ENCODE peak calls at places on chromosomes 2 and 18, in six cellular contexts. One of them, this sample, is unnamed.
A peak's percentile ranks its signal among the peaks of the same experiment; 100 is the strongest.

GRCh38 chr2:9800975-9801723 is 42.1 kb upstream of the TAF1B start:
- DNase-seq in colonic mucosa: no peak
- DNase-seq in WTC11: no peak
- DNase-seq in DND-41: no peak
- DNase-seq in CD8-positive, alpha-beta T cell: no peak
- DNase-seq in AG04450: no peak
- DNase-seq in this sample: no peak

GRCh38 chr18:475202-475624 is 25.3 kb downstream of the COLEC12 start:
- DNase-seq in colonic mucosa: no peak
- DNase-seq in WTC11: peak; percentile 48
- DNase-seq in DND-41: no peak
- DNase-seq in CD8-positive, alpha-beta T cell: no peak
- DNase-seq in AG04450: no peak
- DNase-seq in this sample: no peak

GRCh38 chr2:11613297-11613696 is 56.7 kb downstream of the NTSR2 start:
- DNase-seq in colonic mucosa: no peak
- DNase-seq in WTC11: no peak
- DNase-seq in DND-41: no peak
- DNase-seq in CD8-positive, alpha-beta T cell: no peak
- DNase-seq in AG04450: no peak
- DNase-seq in this sample: no peak

GRCh38 chr2:192122946-192123345 is 71.8 kb downstream of the TMEFF2 start:
- DNase-seq in colonic mucosa: no peak
- DNase-seq in WTC11: no peak
- DNase-seq in DND-41: no peak
- DNase-seq in CD8-positive, alpha-beta T cell: no peak
- DNase-seq in AG04450: no peak
- DNase-seq in this sample: no peak

GRCh38 chr2:106030287-106031268 is 163.5 kb downstream of the UXS1 start:
- DNase-seq in colonic mucosa: peak; percentile 30
- DNase-seq in WTC11: no peak
- DNase-seq in DND-41: no peak
- DNase-seq in CD8-positive, alpha-beta T cell: no peak
- DNase-seq in AG04450: peak; percentile 54
- DNase-seq in this sample: no peak

GRCh38 chr18:36496022-36496421 is 198.5 kb downstream of the FHOD3 start:
- DNase-seq in colonic mucosa: no peak
- DNase-seq in WTC11: no peak
- DNase-seq in DND-41: peak; percentile 61
- DNase-seq in CD8-positive, alpha-beta T cell: no peak
- DNase-seq in AG04450: no peak
- DNase-seq in this sample: no peak

GRCh38 chr2:74845217-74845751 is 11.4 kb downstream of the HK2 start:
- DNase-seq in colonic mucosa: peak; percentile 90
- DNase-seq in WTC11: peak; percentile 36
- DNase-seq in DND-41: no peak
- DNase-seq in CD8-positive, alpha-beta T cell: peak; percentile 23
- DNase-seq in AG04450: peak; percentile 61
- DNase-seq in this sample: no peak

GRCh38 chr18:61388010-61388409 is 54.8 kb downstream of the CDH20 start:
- DNase-seq in colonic mucosa: peak; percentile 21
- DNase-seq in WTC11: no peak
- DNase-seq in DND-41: no peak
- DNase-seq in CD8-positive, alpha-beta T cell: no peak
- DNase-seq in AG04450: no peak
- DNase-seq in this sample: no peak

GRCh38 chr2:216292886-216293291 is 79.4 kb downstream of the MARCHF4 start:
- DNase-seq in colonic mucosa: no peak
- DNase-seq in WTC11: no peak
- DNase-seq in DND-41: no peak
- DNase-seq in CD8-positive, alpha-beta T cell: no peak
- DNase-seq in AG04450: no peak
- DNase-seq in this sample: no peak

GRCh38 chr2:148560501-148560900 is 84.0 kb upstream of the EPC2 start:
- DNase-seq in colonic mucosa: no peak
- DNase-seq in WTC11: no peak
- DNase-seq in DND-41: no peak
- DNase-seq in CD8-positive, alpha-beta T cell: no peak
- DNase-seq in AG04450: no peak
- DNase-seq in this sample: no peak

GRCh38 chr2:218798767-218799504 is 17.0 kb downstream of the CYP27A1 start:
- DNase-seq in colonic mucosa: no peak
- DNase-seq in WTC11: no peak
- DNase-seq in DND-41: no peak
- DNase-seq in CD8-positive, alpha-beta T cell: no peak
- DNase-seq in AG04450: no peak
- DNase-seq in this sample: no peak

GRCh38 chr2:240836781-240837467 is 16.9 kb upstream of the KIF1A start:
- DNase-seq in colonic mucosa: no peak
- DNase-seq in WTC11: no peak
- DNase-seq in DND-41: no peak
- DNase-seq in CD8-positive, alpha-beta T cell: no peak
- DNase-seq in AG04450: peak; percentile 18
- DNase-seq in this sample: no peak

GRCh38 chr2:146806295-146807005 is 1038.4 kb upstream of the ACVR2A start:
- DNase-seq in colonic mucosa: no peak
- DNase-seq in WTC11: no peak
- DNase-seq in DND-41: no peak
- DNase-seq in CD8-positive, alpha-beta T cell: no peak
- DNase-seq in AG04450: no peak
- DNase-seq in this sample: no peak

GRCh38 chr2:37168217-37168981 is 11.6 kb upstream of the EIF2AK2 start:
- DNase-seq in colonic mucosa: peak; percentile 21
- DNase-seq in WTC11: peak; percentile 37
- DNase-seq in DND-41: peak; percentile 48
- DNase-seq in CD8-positive, alpha-beta T cell: no peak
- DNase-seq in AG04450: no peak
- DNase-seq in this sample: no peak

GRCh38 chr2:41779873-41780272 is 267.9 kb upstream of the PKDCC start:
- DNase-seq in colonic mucosa: no peak
- DNase-seq in WTC11: no peak
- DNase-seq in DND-41: no peak
- DNase-seq in CD8-positive, alpha-beta T cell: no peak
- DNase-seq in AG04450: no peak
- DNase-seq in this sample: no peak

GRCh38 chr2:47309952-47310800 is 92.8 kb upstream of the MSH2 start:
- DNase-seq in colonic mucosa: peak; percentile 77
- DNase-seq in WTC11: no peak
- DNase-seq in DND-41: no peak
- DNase-seq in CD8-positive, alpha-beta T cell: no peak
- DNase-seq in AG04450: no peak
- DNase-seq in this sample: no peak

GRCh38 chr2:175468699-175469098 is 287.2 kb upstream of the ATP5MC3 start:
- DNase-seq in colonic mucosa: no peak
- DNase-seq in WTC11: no peak
- DNase-seq in DND-41: no peak
- DNase-seq in CD8-positive, alpha-beta T cell: no peak
- DNase-seq in AG04450: no peak
- DNase-seq in this sample: no peak

GRCh38 chr2:70005752-70006446 is 44.5 kb upstream of the ASPRV1 start:
- DNase-seq in colonic mucosa: no peak
- DNase-seq in WTC11: peak; percentile 32
- DNase-seq in DND-41: no peak
- DNase-seq in CD8-positive, alpha-beta T cell: no peak
- DNase-seq in AG04450: no peak
- DNase-seq in this sample: no peak

GRCh38 chr2:23617167-23617787 is 232.3 kb downstream of the KLHL29 start:
- DNase-seq in colonic mucosa: no peak
- DNase-seq in WTC11: no peak
- DNase-seq in DND-41: no peak
- DNase-seq in CD8-positive, alpha-beta T cell: no peak
- DNase-seq in AG04450: no peak
- DNase-seq in this sample: no peak

GRCh38 chr18:49764032-49764431 is 49.3 kb downstream of the ACAA2 start:
- DNase-seq in colonic mucosa: no peak
- DNase-seq in WTC11: no peak
- DNase-seq in DND-41: no peak
- DNase-seq in CD8-positive, alpha-beta T cell: no peak
- DNase-seq in AG04450: peak; percentile 46
- DNase-seq in this sample: no peak

GRCh38 chr18:49185636-49186035 is 234.9 kb upstream of the SMAD7 start:
- DNase-seq in colonic mucosa: no peak
- DNase-seq in WTC11: no peak
- DNase-seq in DND-41: no peak
- DNase-seq in CD8-positive, alpha-beta T cell: no peak
- DNase-seq in AG04450: no peak
- DNase-seq in this sample: no peak

GRCh38 chr18:53819174-53819573 is 405.3 kb downstream of the MBD2 start:
- DNase-seq in colonic mucosa: no peak
- DNase-seq in WTC11: no peak
- DNase-seq in DND-41: no peak
- DNase-seq in CD8-positive, alpha-beta T cell: no peak
- DNase-seq in AG04450: no peak
- DNase-seq in this sample: no peak

GRCh38 chr2:62305421-62306176 is 109.7 kb downstream of the B3GNT2 start:
- DNase-seq in colonic mucosa: peak; percentile 27
- DNase-seq in WTC11: no peak
- DNase-seq in DND-41: no peak
- DNase-seq in CD8-positive, alpha-beta T cell: no peak
- DNase-seq in AG04450: no peak
- DNase-seq in this sample: no peak

GRCh38 chr2:238415036-238415764 is 11.5 kb upstream of the ASB1 start:
- DNase-seq in colonic mucosa: no peak
- DNase-seq in WTC11: no peak
- DNase-seq in DND-41: peak; percentile 37
- DNase-seq in CD8-positive, alpha-beta T cell: no peak
- DNase-seq in AG04450: no peak
- DNase-seq in this sample: no peak

GRCh38 chr2:96471772-96472171 is 33.4 kb downstream of the NEURL3 start:
- DNase-seq in colonic mucosa: no peak
- DNase-seq in WTC11: no peak
- DNase-seq in DND-41: no peak
- DNase-seq in CD8-positive, alpha-beta T cell: no peak
- DNase-seq in AG04450: no peak
- DNase-seq in this sample: no peak

GRCh38 chr2:83368461-83368860 is 1090.6 kb downstream of the SUCLG1 start:
- DNase-seq in colonic mucosa: no peak
- DNase-seq in WTC11: no peak
- DNase-seq in DND-41: no peak
- DNase-seq in CD8-positive, alpha-beta T cell: no peak
- DNase-seq in AG04450: no peak
- DNase-seq in this sample: no peak

GRCh38 chr2:207847807-207848544 is 78.3 kb upstream of the FZD5 start:
- DNase-seq in colonic mucosa: peak; percentile 83
- DNase-seq in WTC11: no peak
- DNase-seq in DND-41: peak; percentile 14
- DNase-seq in CD8-positive, alpha-beta T cell: no peak
- DNase-seq in AG04450: no peak
- DNase-seq in this sample: no peak

GRCh38 chr2:55054476-55054875 is 4.2 kb upstream of the RTN4 start:
- DNase-seq in colonic mucosa: no peak
- DNase-seq in WTC11: no peak
- DNase-seq in DND-41: no peak
- DNase-seq in CD8-positive, alpha-beta T cell: no peak
- DNase-seq in AG04450: no peak
- DNase-seq in this sample: no peak

GRCh38 chr2:225353579-225354085 is 45.9 kb upstream of the NYAP2 start:
- DNase-seq in colonic mucosa: no peak
- DNase-seq in WTC11: no peak
- DNase-seq in DND-41: no peak
- DNase-seq in CD8-positive, alpha-beta T cell: no peak
- DNase-seq in AG04450: no peak
- DNase-seq in this sample: no peak

GRCh38 chr2:121205321-121205942 is 79.6 kb downstream of the TFCP2L1 start:
- DNase-seq in colonic mucosa: no peak
- DNase-seq in WTC11: no peak
- DNase-seq in DND-41: no peak
- DNase-seq in CD8-positive, alpha-beta T cell: no peak
- DNase-seq in AG04450: no peak
- DNase-seq in this sample: no peak
- TF ChIP-seq CTCF in colonic mucosa: no peak
- TF ChIP-seq CTCF in WTC11: no peak
- TF ChIP-seq CTCF in DND-41: no peak
- TF ChIP-seq CTCF in CD8-positive, alpha-beta T cell: no peak
- TF ChIP-seq CTCF in AG04450: no peak
- TF ChIP-seq CTCF in this sample: no peak

DNA sequence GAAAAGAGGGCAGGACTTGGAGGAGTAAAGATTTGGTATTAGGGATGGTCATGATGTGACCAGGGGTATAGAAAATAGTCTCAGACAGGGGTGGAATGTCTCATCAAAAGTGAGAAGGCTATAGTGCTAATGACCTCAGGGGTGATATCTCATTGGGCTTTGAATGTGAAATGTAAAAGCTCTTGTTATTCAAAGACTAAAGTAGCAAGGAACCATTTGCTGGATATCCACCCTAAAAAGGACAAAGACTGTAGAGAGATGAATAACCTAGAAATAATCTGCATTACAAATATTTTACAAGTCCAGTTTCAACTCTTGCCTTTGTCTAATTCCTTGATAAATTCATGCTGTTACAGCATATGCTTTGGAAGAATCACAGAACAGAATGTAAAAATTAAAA is 224.4 kb downstream of the ICOS start:
- DNase-seq in colonic mucosa: no peak
- DNase-seq in WTC11: no peak
- DNase-seq in DND-41: no peak
- DNase-seq in CD8-positive, alpha-beta T cell: no peak
- DNase-seq in AG04450: no peak
- DNase-seq in this sample: no peak
- TF ChIP-seq CTCF in colonic mucosa: no peak
- TF ChIP-seq CTCF in WTC11: no peak
- TF ChIP-seq CTCF in DND-41: no peak
- TF ChIP-seq CTCF in CD8-positive, alpha-beta T cell: no peak
- TF ChIP-seq CTCF in AG04450: no peak
- TF ChIP-seq CTCF in this sample: no peak

GRCh38 chr2:902584-902983 is 48.1 kb upstream of the SNTG2 start:
- DNase-seq in colonic mucosa: no peak
- DNase-seq in WTC11: no peak
- DNase-seq in DND-41: no peak
- DNase-seq in CD8-positive, alpha-beta T cell: no peak
- DNase-seq in AG04450: no peak
- DNase-seq in this sample: no peak

GRCh38 chr2:905091-905832 is 45.4 kb upstream of the SNTG2 start:
- DNase-seq in colonic mucosa: no peak
- DNase-seq in WTC11: no peak
- DNase-seq in DND-41: no peak
- DNase-seq in CD8-positive, alpha-beta T cell: no peak
- DNase-seq in AG04450: no peak
- DNase-seq in this sample: no peak

GRCh38 chr2:904243-905024 is 46.2 kb upstream of the SNTG2 start:
- DNase-seq in colonic mucosa: no peak
- DNase-seq in WTC11: no peak
- DNase-seq in DND-41: no peak
- DNase-seq in CD8-positive, alpha-beta T cell: no peak
- DNase-seq in AG04450: no peak
- DNase-seq in this sample: no peak

GRCh38 chr2:905833-906140 is 44.9 kb upstream of the SNTG2 start:
- DNase-seq in colonic mucosa: no peak
- DNase-seq in WTC11: no peak
- DNase-seq in DND-41: no peak
- DNase-seq in CD8-positive, alpha-beta T cell: no peak
- DNase-seq in AG04450: no peak
- DNase-seq in this sample: no peak

GRCh38 chr2:903223-903900 is 47.3 kb upstream of the SNTG2 start:
- DNase-seq in colonic mucosa: no peak
- DNase-seq in WTC11: no peak
- DNase-seq in DND-41: no peak
- DNase-seq in CD8-positive, alpha-beta T cell: no peak
- DNase-seq in AG04450: no peak
- DNase-seq in this sample: no peak
- TF ChIP-seq CTCF in colonic mucosa: no peak
- TF ChIP-seq CTCF in WTC11: no peak
- TF ChIP-seq CTCF in DND-41: no peak
- TF ChIP-seq CTCF in CD8-positive, alpha-beta T cell: no peak
- TF ChIP-seq CTCF in AG04450: no peak
- TF ChIP-seq CTCF in this sample: no peak

GRCh38 chr2:1546023-1546591 is 132.8 kb downstream of the TPO start:
- DNase-seq in colonic mucosa: no peak
- DNase-seq in WTC11: peak; percentile 48
- DNase-seq in DND-41: peak; percentile 60
- DNase-seq in CD8-positive, alpha-beta T cell: no peak
- DNase-seq in AG04450: peak; percentile 37
- DNase-seq in this sample: no peak
- TF ChIP-seq CTCF in colonic mucosa: peak; percentile 72
- TF ChIP-seq CTCF in WTC11: peak; percentile 68
- TF ChIP-seq CTCF in DND-41: peak; percentile 92
- TF ChIP-seq CTCF in CD8-positive, alpha-beta T cell: peak; percentile 68
- TF ChIP-seq CTCF in AG04450: peak; percentile 93
- TF ChIP-seq CTCF in this sample: no peak

This sample was measured in activated B cell treated with CpG ODN at 0.5 μM for 24 hours.